ENCODE peak calls at places on chromosomes 2 and 18, in six cellular contexts. One of them, this sample, is unnamed. For H3K36me3, the result is how much of the 10 kb centered on the place peaks cover.

GRCh38 chr18:54843302-54843701 is 15.0 kb downstream of the RAB27B start:
- DNase-seq in CD8-positive, alpha-beta T cell: no peak
- DNase-seq in breast epithelium: no peak
- DNase-seq in ovary: no peak
- DNase-seq in PC-9: no peak
- DNase-seq in kidney: no peak
- DNase-seq in this sample: no peak

GRCh38 chr2:113273031-113273551 is 5.6 kb downstream of the PAX8 start:
- DNase-seq in CD8-positive, alpha-beta T cell: no peak
- DNase-seq in breast epithelium: no peak
- DNase-seq in ovary: no peak
- DNase-seq in PC-9: no peak
- DNase-seq in kidney: no peak
- DNase-seq in this sample: no peak

GRCh38 chr18:29123706-29124530 is 947.0 kb upstream of the CDH2 start:
- DNase-seq in CD8-positive, alpha-beta T cell: no peak
- DNase-seq in breast epithelium: no peak
- DNase-seq in ovary: no peak
- DNase-seq in PC-9: no peak
- DNase-seq in kidney: no peak
- DNase-seq in this sample: no peak

GRCh38 chr2:210895132-210895531 is 338.7 kb downstream of the CPS1 start:
- DNase-seq in CD8-positive, alpha-beta T cell: no peak
- DNase-seq in breast epithelium: no peak
- DNase-seq in ovary: no peak
- DNase-seq in PC-9: no peak
- DNase-seq in kidney: no peak
- DNase-seq in this sample: no peak

GRCh38 chr2:226995625-226996041 is 159.8 kb downstream of the RHBDD1 start:
- DNase-seq in CD8-positive, alpha-beta T cell: no peak
- DNase-seq in breast epithelium: peak
- DNase-seq in ovary: peak
- DNase-seq in PC-9: no peak
- DNase-seq in kidney: peak
- DNase-seq in this sample: no peak

GRCh38 chr2:131641414-131642206 is 113.9 kb downstream of the CCDC74A start:
- DNase-seq in CD8-positive, alpha-beta T cell: no peak
- DNase-seq in breast epithelium: no peak
- DNase-seq in ovary: no peak
- DNase-seq in PC-9: no peak
- DNase-seq in kidney: no peak
- DNase-seq in this sample: no peak

GRCh38 chr18:32216390-32216789 is 26.6 kb downstream of the MEP1B start:
- DNase-seq in CD8-positive, alpha-beta T cell: no peak
- DNase-seq in breast epithelium: no peak
- DNase-seq in ovary: no peak
- DNase-seq in PC-9: no peak
- DNase-seq in kidney: no peak
- DNase-seq in this sample: no peak

GRCh38 chr2:218218409-218219185 is 1.6 kb downstream of the ARPC2 start:
- DNase-seq in CD8-positive, alpha-beta T cell: no peak
- DNase-seq in breast epithelium: no peak
- DNase-seq in ovary: no peak
- DNase-seq in PC-9: no peak
- DNase-seq in kidney: no peak
- DNase-seq in this sample: no peak

GRCh38 chr2:192700934-192701333 is 506.2 kb upstream of the TMEFF2 start:
- DNase-seq in CD8-positive, alpha-beta T cell: no peak
- DNase-seq in breast epithelium: no peak
- DNase-seq in ovary: no peak
- DNase-seq in PC-9: no peak
- DNase-seq in kidney: no peak
- DNase-seq in this sample: no peak

GRCh38 chr2:79887747-79888374 is 375.0 kb downstream of the CTNNA2 start:
- DNase-seq in CD8-positive, alpha-beta T cell: no peak
- DNase-seq in breast epithelium: no peak
- DNase-seq in ovary: no peak
- DNase-seq in PC-9: peak
- DNase-seq in kidney: no peak
- DNase-seq in this sample: no peak

GRCh38 chr18:55384551-55385275 is 203.3 kb downstream of the TCF4 start:
- DNase-seq in CD8-positive, alpha-beta T cell: no peak
- DNase-seq in breast epithelium: no peak
- DNase-seq in ovary: no peak
- DNase-seq in PC-9: no peak
- DNase-seq in kidney: no peak
- DNase-seq in this sample: no peak

GRCh38 chr2:152790883-152791282 is 72.5 kb downstream of the ARL6IP6 start:
- DNase-seq in CD8-positive, alpha-beta T cell: no peak
- DNase-seq in breast epithelium: no peak
- DNase-seq in ovary: no peak
- DNase-seq in PC-9: no peak
- DNase-seq in kidney: no peak
- DNase-seq in this sample: no peak

GRCh38 chr2:222835142-222835822 is 25.6 kb upstream of the ACSL3 start:
- DNase-seq in CD8-positive, alpha-beta T cell: no peak
- DNase-seq in breast epithelium: no peak
- DNase-seq in ovary: no peak
- DNase-seq in PC-9: no peak
- DNase-seq in kidney: no peak
- DNase-seq in this sample: no peak

GRCh38 chr2:176118606-176119370 is 2.2 kb downstream of the HOXD10 start:
- DNase-seq in CD8-positive, alpha-beta T cell: no peak
- DNase-seq in breast epithelium: peak
- DNase-seq in ovary: no peak
- DNase-seq in PC-9: peak
- DNase-seq in kidney: peak
- DNase-seq in this sample: no peak

GRCh38 chr2:38740851-38741541 is 10.2 kb downstream of the SRSF7 start:
- DNase-seq in CD8-positive, alpha-beta T cell: no peak
- DNase-seq in breast epithelium: no peak
- DNase-seq in ovary: no peak
- DNase-seq in PC-9: no peak
- DNase-seq in kidney: no peak
- DNase-seq in this sample: no peak
- H3K4me3 ChIP-seq in CD8-positive, alpha-beta T cell: no peak
- H3K4me3 ChIP-seq in breast epithelium: no peak
- H3K4me3 ChIP-seq in ovary: no peak
- H3K4me3 ChIP-seq in PC-9: no peak
- H3K4me3 ChIP-seq in kidney: no peak
- H3K4me3 ChIP-seq in this sample: no peak

DNA sequence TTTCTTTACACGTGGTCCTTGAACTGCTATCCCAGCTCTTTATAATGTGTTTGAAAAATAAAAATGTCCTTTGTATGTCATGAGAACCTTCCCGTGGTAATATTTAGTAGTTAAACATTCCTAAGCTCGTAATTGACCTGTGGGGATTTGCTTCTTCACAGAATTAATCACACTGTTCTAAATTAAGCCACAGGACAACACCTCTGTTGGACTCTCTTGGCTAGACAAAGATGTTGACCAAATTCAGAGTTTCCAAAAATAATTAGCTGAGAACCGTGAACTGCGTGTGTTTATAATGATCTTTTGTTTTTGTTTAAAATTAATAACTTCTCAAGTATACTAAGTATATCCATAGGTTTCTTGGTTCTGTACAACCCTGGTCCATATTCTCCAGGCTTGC is 146.1 kb downstream of the GBX2 start:
- DNase-seq in CD8-positive, alpha-beta T cell: no peak
- DNase-seq in breast epithelium: no peak
- DNase-seq in ovary: no peak
- DNase-seq in PC-9: no peak
- DNase-seq in kidney: no peak
- DNase-seq in this sample: no peak
- H3K36me3 ChIP-seq in CD8-positive, alpha-beta T cell: under half
- H3K36me3 ChIP-seq in breast epithelium: under half
- H3K36me3 ChIP-seq in ovary: under half
- H3K36me3 ChIP-seq in PC-9: under half
- H3K36me3 ChIP-seq in kidney: under half
- H3K36me3 ChIP-seq in this sample: under half

DNA sequence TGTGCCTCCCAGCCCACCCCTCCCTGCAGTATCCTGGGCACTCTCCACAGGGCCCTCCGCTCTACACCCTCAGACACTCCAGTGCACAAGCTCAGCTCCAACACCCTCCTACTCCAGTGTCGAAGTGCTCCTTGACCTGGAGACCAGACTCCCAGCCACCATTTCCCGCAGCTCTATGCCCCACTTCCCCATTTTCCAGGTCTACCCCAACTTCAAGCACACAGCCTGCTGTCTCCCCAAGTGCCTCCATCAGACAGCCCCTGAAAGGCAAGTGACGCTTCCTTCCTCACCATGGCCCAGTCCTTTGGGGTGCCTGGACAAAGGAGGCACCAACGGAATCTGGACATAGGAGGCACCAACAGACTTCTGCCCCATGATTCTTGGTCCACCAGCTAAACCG is 7.2 kb downstream of the PASK start:
- DNase-seq in CD8-positive, alpha-beta T cell: no peak
- DNase-seq in breast epithelium: no peak
- DNase-seq in ovary: no peak
- DNase-seq in PC-9: no peak
- DNase-seq in kidney: peak
- DNase-seq in this sample: no peak
- TF ChIP-seq CTCF in CD8-positive, alpha-beta T cell: no peak
- TF ChIP-seq CTCF in breast epithelium: no peak
- TF ChIP-seq CTCF in ovary: no peak
- TF ChIP-seq CTCF in PC-9: no peak
- TF ChIP-seq CTCF in kidney: no peak
- TF ChIP-seq CTCF in this sample: no peak

DNA sequence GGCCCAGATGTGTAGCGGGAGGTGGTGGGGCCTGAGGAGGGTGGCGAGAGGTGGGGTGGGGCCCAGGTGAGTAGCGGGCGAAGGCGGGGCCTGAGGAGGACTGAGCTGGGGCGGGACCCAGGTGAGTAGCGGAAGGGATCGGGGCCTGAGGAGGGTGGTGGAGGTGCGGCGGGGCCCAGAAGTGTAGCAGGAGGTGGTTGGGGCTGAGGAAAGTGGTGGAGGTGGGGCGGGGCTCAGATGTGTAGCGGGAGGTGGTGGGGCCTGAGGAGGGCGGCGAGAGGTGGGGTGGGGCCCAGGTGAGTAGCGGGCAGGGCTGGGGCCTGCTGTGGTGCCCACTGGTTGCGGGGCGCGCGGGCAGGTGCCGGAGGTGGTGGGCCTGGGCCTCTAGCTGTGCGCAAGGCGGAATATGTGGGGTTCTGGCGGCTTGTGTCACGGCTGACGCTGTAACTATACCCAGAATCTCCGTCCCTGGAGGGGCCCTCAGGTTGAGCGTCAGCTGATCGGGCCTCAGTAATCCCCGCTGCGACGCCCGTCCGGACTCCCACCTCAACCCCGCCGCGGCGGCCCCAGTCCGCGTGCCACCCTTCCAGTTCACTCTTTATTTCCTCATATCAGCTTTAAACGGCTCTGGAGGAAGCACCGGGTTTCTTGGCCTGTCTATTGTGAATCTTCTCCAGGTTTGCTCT is 866 bp upstream of the SF3B6 start:
- DNase-seq in CD8-positive, alpha-beta T cell: peak
- DNase-seq in breast epithelium: no peak
- DNase-seq in ovary: no peak
- DNase-seq in PC-9: peak
- DNase-seq in kidney: no peak
- DNase-seq in this sample: no peak
- H3K4me3 ChIP-seq in CD8-positive, alpha-beta T cell: peak
- H3K4me3 ChIP-seq in breast epithelium: peak
- H3K4me3 ChIP-seq in ovary: peak
- H3K4me3 ChIP-seq in PC-9: peak
- H3K4me3 ChIP-seq in kidney: peak
- H3K4me3 ChIP-seq in this sample: peak

GRCh38 chr2:117917223-117917917 is 96.5 kb downstream of the CCDC93 start:
- DNase-seq in CD8-positive, alpha-beta T cell: no peak
- DNase-seq in breast epithelium: no peak
- DNase-seq in ovary: no peak
- DNase-seq in PC-9: no peak
- DNase-seq in kidney: no peak
- DNase-seq in this sample: no peak

GRCh38 chr2:117921520-117921919 is 92.3 kb downstream of the CCDC93 start:
- DNase-seq in CD8-positive, alpha-beta T cell: no peak
- DNase-seq in breast epithelium: no peak
- DNase-seq in ovary: no peak
- DNase-seq in PC-9: no peak
- DNase-seq in kidney: no peak
- DNase-seq in this sample: no peak

DNA sequence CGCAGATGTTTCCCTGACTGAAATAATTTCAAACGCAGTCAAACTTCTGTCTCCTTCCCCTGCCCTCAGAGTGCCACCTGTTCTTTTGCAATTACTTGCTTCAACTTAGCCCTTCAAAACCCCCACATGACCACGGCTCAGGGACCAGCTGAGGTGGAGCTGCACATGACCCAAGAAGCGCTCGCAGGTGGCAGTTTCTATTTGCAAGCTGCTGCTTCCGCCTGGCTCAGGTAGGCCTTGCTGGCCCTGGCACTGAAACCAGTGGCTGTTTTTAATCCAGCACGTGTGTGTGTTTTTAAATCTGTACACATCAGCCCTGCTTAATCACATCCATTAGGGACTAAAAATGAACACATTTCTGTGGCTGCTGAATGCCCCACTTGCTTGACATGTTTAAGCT is 95.3 kb downstream of the CCDC93 start:
- DNase-seq in CD8-positive, alpha-beta T cell: no peak
- DNase-seq in breast epithelium: no peak
- DNase-seq in ovary: no peak
- DNase-seq in PC-9: no peak
- DNase-seq in kidney: no peak
- DNase-seq in this sample: no peak
- H3K36me3 ChIP-seq in CD8-positive, alpha-beta T cell: under half
- H3K36me3 ChIP-seq in breast epithelium: under half
- H3K36me3 ChIP-seq in ovary: under half
- H3K36me3 ChIP-seq in PC-9: under half
- H3K36me3 ChIP-seq in kidney: under half
- H3K36me3 ChIP-seq in this sample: under half

GRCh38 chr18:59993560-59993959 is 93.8 kb downstream of the PMAIP1 start:
- DNase-seq in CD8-positive, alpha-beta T cell: no peak
- DNase-seq in breast epithelium: no peak
- DNase-seq in ovary: no peak
- DNase-seq in PC-9: no peak
- DNase-seq in kidney: no peak
- DNase-seq in this sample: no peak

GRCh38 chr18:59994357-59994756 is 94.6 kb downstream of the PMAIP1 start:
- DNase-seq in CD8-positive, alpha-beta T cell: no peak
- DNase-seq in breast epithelium: no peak
- DNase-seq in ovary: no peak
- DNase-seq in PC-9: no peak
- DNase-seq in kidney: no peak
- DNase-seq in this sample: no peak

GRCh38 chr18:59996370-59996966 is 96.7 kb downstream of the PMAIP1 start:
- DNase-seq in CD8-positive, alpha-beta T cell: no peak
- DNase-seq in breast epithelium: no peak
- DNase-seq in ovary: no peak
- DNase-seq in PC-9: peak
- DNase-seq in kidney: no peak
- DNase-seq in this sample: no peak
- TF ChIP-seq CTCF in CD8-positive, alpha-beta T cell: peak
- TF ChIP-seq CTCF in breast epithelium: peak
- TF ChIP-seq CTCF in ovary: no peak
- TF ChIP-seq CTCF in PC-9: peak
- TF ChIP-seq CTCF in kidney: peak
- TF ChIP-seq CTCF in this sample: no peak

This sample was measured in vagina.